ENCODE peak calls at places on chromosomes 7 and 10, in five cellular contexts. One of them, this sample, is unnamed.

GRCh38 chr7:111867348-111867931 is 305.1 kb upstream of the IMMP2L start:
- DNase-seq in AG08396: no peak
- DNase-seq in activated CD4-positive, alpha-beta T cell treated with anti-CD3 and anti-CD28 coated beads, Interleukin-2, amount 50 U/mL, for 24 hours: no peak
- DNase-seq in skeletal muscle cell: peak; percentile 3
- DNase-seq in suprapubic skin: no peak
- DNase-seq in this sample: no peak

GRCh38 chr10:113959383-113959760 is 84.3 kb upstream of the ADRB1 start:
- DNase-seq in AG08396: no peak
- DNase-seq in activated CD4-positive, alpha-beta T cell treated with anti-CD3 and anti-CD28 coated beads, Interleukin-2, amount 50 U/mL, for 24 hours: no peak
- DNase-seq in skeletal muscle cell: no peak
- DNase-seq in suprapubic skin: no peak
- DNase-seq in this sample: peak; percentile 55

GRCh38 chr10:73810735-73811465 is 498 bp downstream of the NDST2 start:
- DNase-seq in AG08396: peak; percentile 52
- DNase-seq in activated CD4-positive, alpha-beta T cell treated with anti-CD3 and anti-CD28 coated beads, Interleukin-2, amount 50 U/mL, for 24 hours: peak; percentile 25
- DNase-seq in skeletal muscle cell: no peak
- DNase-seq in suprapubic skin: no peak
- DNase-seq in this sample: no peak

GRCh38 chr10:95242581-95243317 is 48.1 kb downstream of the PDLIM1 start:
- DNase-seq in AG08396: peak; percentile 55
- DNase-seq in activated CD4-positive, alpha-beta T cell treated with anti-CD3 and anti-CD28 coated beads, Interleukin-2, amount 50 U/mL, for 24 hours: no peak
- DNase-seq in skeletal muscle cell: no peak
- DNase-seq in suprapubic skin: no peak
- DNase-seq in this sample: no peak

GRCh38 chr7:80294321-80294720 is 159.7 kb downstream of the GNAI1 start:
- DNase-seq in AG08396: no peak
- DNase-seq in activated CD4-positive, alpha-beta T cell treated with anti-CD3 and anti-CD28 coated beads, Interleukin-2, amount 50 U/mL, for 24 hours: no peak
- DNase-seq in skeletal muscle cell: no peak
- DNase-seq in suprapubic skin: no peak
- DNase-seq in this sample: no peak

GRCh38 chr7:36667007-36667406 is 57.3 kb downstream of the AOAH start:
- DNase-seq in AG08396: no peak
- DNase-seq in activated CD4-positive, alpha-beta T cell treated with anti-CD3 and anti-CD28 coated beads, Interleukin-2, amount 50 U/mL, for 24 hours: no peak
- DNase-seq in skeletal muscle cell: no peak
- DNase-seq in suprapubic skin: no peak
- DNase-seq in this sample: no peak

GRCh38 chr7:7922684-7923385 is 45.8 kb upstream of the GLCCI1 start:
- DNase-seq in AG08396: no peak
- DNase-seq in activated CD4-positive, alpha-beta T cell treated with anti-CD3 and anti-CD28 coated beads, Interleukin-2, amount 50 U/mL, for 24 hours: no peak
- DNase-seq in skeletal muscle cell: no peak
- DNase-seq in suprapubic skin: no peak
- DNase-seq in this sample: no peak

GRCh38 chr7:137898839-137899681 is 52.3 kb upstream of the DGKI start:
- DNase-seq in AG08396: peak; percentile 81
- DNase-seq in activated CD4-positive, alpha-beta T cell treated with anti-CD3 and anti-CD28 coated beads, Interleukin-2, amount 50 U/mL, for 24 hours: peak; percentile 70
- DNase-seq in skeletal muscle cell: no peak
- DNase-seq in suprapubic skin: peak; percentile 80
- DNase-seq in this sample: peak; percentile 30

GRCh38 chr7:46201966-46202365 is 280.9 kb upstream of the IGFBP3 start:
- DNase-seq in AG08396: no peak
- DNase-seq in activated CD4-positive, alpha-beta T cell treated with anti-CD3 and anti-CD28 coated beads, Interleukin-2, amount 50 U/mL, for 24 hours: no peak
- DNase-seq in skeletal muscle cell: no peak
- DNase-seq in suprapubic skin: no peak
- DNase-seq in this sample: no peak

GRCh38 chr7:98705620-98706019 is 88.5 kb downstream of the NPTX2 start:
- DNase-seq in AG08396: no peak
- DNase-seq in activated CD4-positive, alpha-beta T cell treated with anti-CD3 and anti-CD28 coated beads, Interleukin-2, amount 50 U/mL, for 24 hours: no peak
- DNase-seq in skeletal muscle cell: no peak
- DNase-seq in suprapubic skin: no peak
- DNase-seq in this sample: no peak

This sample was measured in GM12864.